ENCODE peak calls at places on chromosomes 16 and 17, in ten cellular contexts. W is kidney; Y is activated T-helper 9 cell treated with anti-CD3 and anti-CD28 coated beads, Interleukin-2, amount 50 U/mL, for 16 hours; M is RKO; B is GM13977; O is thoracic aorta; X is neural progenitor cell; I is WTC11; A is colonic mucosa; D is D341Med. F is an unnamed sample.

GRCh38 chr16:69501956-69502457 is 63.8 kb upstream of the NFAT5 start:
- DNase-seq in W (no peak), Y (no peak), M (no peak), B (peak), O (no peak), X (no peak), I (no peak), A (no peak), D (no peak), F (no peak)

GRCh38 chr17:7295230-7296180 is 1.1 kb upstream of the YBX2 start:
- DNase-seq in W (no peak), Y (no peak), M (no peak), B (peak), O (no peak), X (peak), I (no peak), A (peak), D (peak), F (no peak)

GRCh38 chr16:6081320-6081976 is 983.9 kb upstream of the EEF2KMT start:
- DNase-seq in W (no peak), Y (no peak), M (peak), B (peak), O (no peak), X (peak), I (peak), A (peak), D (peak), F (no peak)

GRCh38 chr16:85978291-85978775 is 79.4 kb downstream of the IRF8 start:
- DNase-seq in W (no peak), Y (no peak), M (no peak), B (no peak), O (no peak), X (no peak), I (no peak), A (no peak), D (no peak), F (no peak)

GRCh38 chr16:78212674-78213073 is 113.2 kb downstream of the WWOX start:
- DNase-seq in W (no peak), Y (no peak), M (no peak), B (no peak), O (no peak), X (no peak), I (no peak), A (no peak), D (no peak), F (no peak)

GRCh38 chr16:56964243-56965148 is 2.7 kb downstream of the CETP start:
- DNase-seq in W (peak), Y (peak), M (peak), B (peak), O (peak), X (peak), I (peak), A (peak), D (peak), F (peak)

GRCh38 chr17:17058304-17058703 is 16.0 kb downstream of the MPRIP start:
- DNase-seq in W (no peak), Y (no peak), M (no peak), B (no peak), O (no peak), X (no peak), I (peak), A (no peak), D (no peak), F (no peak)

GRCh38 chr17:81890447-81891302 is 711 bp downstream of the ALYREF start:
- DNase-seq in W (peak), Y (no peak), M (no peak), B (no peak), O (no peak), X (peak), I (no peak), A (no peak), D (peak), F (no peak)

GRCh38 chr16:11546522-11547485 is 39.9 kb downstream of the LITAF start:
- DNase-seq in W (no peak), Y (no peak), M (no peak), B (no peak), O (no peak), X (no peak), I (no peak), A (no peak), D (no peak), F (no peak)

GRCh38 chr16:8678068-8678927 is 3.9 kb downstream of the ABAT start:
- DNase-seq in W (no peak), Y (no peak), M (no peak), B (no peak), O (no peak), X (no peak), I (no peak), A (no peak), D (no peak), F (no peak)

GRCh38 chr17:81711814-81712467 is at the start of gene SLC25A10:
- DNase-seq in W (peak), Y (peak), M (peak), B (peak), O (no peak), X (peak), I (peak), A (peak), D (peak), F (no peak)

GRCh38 chr17:73984981-73985380 is 218.5 kb upstream of the RPL38 start:
- DNase-seq in W (no peak), Y (no peak), M (no peak), B (no peak), O (no peak), X (no peak), I (no peak), A (no peak), D (no peak), F (no peak)

GRCh38 chr17:63332286-63332685 is 113.8 kb downstream of the CYB561 start:
- DNase-seq in W (no peak), Y (no peak), M (no peak), B (no peak), O (no peak), X (no peak), I (no peak), A (no peak), D (no peak), F (no peak)

GRCh38 chr17:29565643-29566472 is 979 bp downstream of the ABHD15 start:
- DNase-seq in W (peak), Y (peak), M (peak), B (peak), O (no peak), X (peak), I (peak), A (peak), D (peak), F (no peak)

F was measured in pulmonary artery endothelial cell.